ENCODE peak calls at places on chromosomes 5 and 9, in six cellular contexts. R is neural crest cell, L is NB4, A is fibroblast of lung, J is spleen, O is HCT116. K is an unnamed sample.

GRCh38 chr5:94705427-94705826 is 87.0 kb downstream of the SLF1 start:
- DNase-seq in J (no peak), A (peak; percentile 26), O (no peak), L (no peak), R (no peak), K (no peak)

GRCh38 chr5:7868427-7868772 is 431 bp downstream of the FASTKD3 start:
- DNase-seq in L (no peak), J (no peak), A (no peak), R (peak; percentile 12), O (no peak), K (no peak)

GRCh38 chr9:8703904-8704303 is 904.3 kb upstream of the DMAC1 start:
- DNase-seq in R (no peak), A (no peak), J (no peak), O (no peak), L (no peak), K (no peak)

GRCh38 chr9:38024036-38024681 is 44.9 kb downstream of the SHB start:
- DNase-seq in L (peak; percentile 86), J (no peak), R (no peak), O (no peak), A (peak; percentile 69), K (no peak)

GRCh38 chr9:127746959-127747569 is 12.0 kb upstream of the TOR2A start:
- DNase-seq in L (no peak), J (no peak), A (no peak), R (no peak), O (no peak), K (no peak)

GRCh38 chr9:91908746-91909145 is 41.3 kb downstream of the ROR2 start:
- DNase-seq in O (no peak), A (peak; percentile 80), R (no peak), J (no peak), L (peak; percentile 73), K (no peak)

GRCh38 chr9:104232781-104233341 is 138.8 kb downstream of the SMC2 start:
- DNase-seq in L (no peak), O (no peak), R (no peak), J (no peak), A (no peak), K (no peak)

GRCh38 chr9:89993678-89994630 is 389.1 kb downstream of the GADD45G start:
- DNase-seq in J (no peak), R (no peak), O (no peak), L (peak; percentile 90), A (no peak), K (no peak)

GRCh38 chr5:78597858-78598415 is 50.6 kb downstream of the LHFPL2 start:
- DNase-seq in L (no peak), J (no peak), O (no peak), R (no peak), A (peak; percentile 81), K (no peak)

GRCh38 chr9:106885451-106885850 is 22.5 kb downstream of the ZNF462 start:
- DNase-seq in A (peak; percentile 85), R (no peak), J (no peak), L (no peak), O (no peak), K (no peak)

GRCh38 chr9:112874006-112874405 is 16.7 kb downstream of the SLC46A2 start:
- DNase-seq in J (no peak), L (no peak), O (no peak), A (no peak), R (no peak), K (no peak)

GRCh38 chr5:157718529-157718928 is 12.7 kb upstream of the THG1L start:
- DNase-seq in J (no peak), L (peak; percentile 47), O (peak; percentile 19), A (peak; percentile 83), R (no peak), K (peak; percentile 49)

GRCh38 chr9:119365291-119366027 is 3.8 kb downstream of the BRINP1 start:
- DNase-seq in L (peak; percentile 44), O (no peak), A (no peak), R (peak; percentile 65), J (no peak), K (no peak)

GRCh38 chr9:108956098-108956533 is 21.9 kb downstream of the ABITRAM start:
- DNase-seq in L (no peak), A (no peak), J (no peak), O (no peak), R (no peak), K (no peak)

GRCh38 chr5:56314536-56314935 is 81.4 kb upstream of the ANKRD55 start:
- DNase-seq in O (no peak), J (no peak), A (peak; percentile 31), R (no peak), L (peak; percentile 25), K (no peak)

GRCh38 chr5:40277161-40277906 is 402.4 kb upstream of the PTGER4 start:
- DNase-seq in L (no peak), R (no peak), A (no peak), O (no peak), J (no peak), K (no peak)

GRCh38 chr9:109302606-109303005 is 18.3 kb downstream of the EPB41L4B start:
- DNase-seq in O (no peak), L (no peak), J (no peak), R (no peak), A (no peak), K (no peak)

GRCh38 chr9:38255599-38255998 is 136.9 kb upstream of the ALDH1B1 start:
- DNase-seq in O (no peak), L (no peak), J (no peak), R (no peak), A (no peak), K (no peak)

GRCh38 chr5:143154495-143155375 is 248.8 kb downstream of the NR3C1 start:
- DNase-seq in O (no peak), L (no peak), J (no peak), A (peak; percentile 53), R (no peak), K (no peak)

GRCh38 chr9:70466976-70467551 is 52.6 kb upstream of the KLF9 start:
- DNase-seq in R (no peak), O (no peak), J (no peak), L (no peak), A (peak; percentile 62), K (no peak)

DNA sequence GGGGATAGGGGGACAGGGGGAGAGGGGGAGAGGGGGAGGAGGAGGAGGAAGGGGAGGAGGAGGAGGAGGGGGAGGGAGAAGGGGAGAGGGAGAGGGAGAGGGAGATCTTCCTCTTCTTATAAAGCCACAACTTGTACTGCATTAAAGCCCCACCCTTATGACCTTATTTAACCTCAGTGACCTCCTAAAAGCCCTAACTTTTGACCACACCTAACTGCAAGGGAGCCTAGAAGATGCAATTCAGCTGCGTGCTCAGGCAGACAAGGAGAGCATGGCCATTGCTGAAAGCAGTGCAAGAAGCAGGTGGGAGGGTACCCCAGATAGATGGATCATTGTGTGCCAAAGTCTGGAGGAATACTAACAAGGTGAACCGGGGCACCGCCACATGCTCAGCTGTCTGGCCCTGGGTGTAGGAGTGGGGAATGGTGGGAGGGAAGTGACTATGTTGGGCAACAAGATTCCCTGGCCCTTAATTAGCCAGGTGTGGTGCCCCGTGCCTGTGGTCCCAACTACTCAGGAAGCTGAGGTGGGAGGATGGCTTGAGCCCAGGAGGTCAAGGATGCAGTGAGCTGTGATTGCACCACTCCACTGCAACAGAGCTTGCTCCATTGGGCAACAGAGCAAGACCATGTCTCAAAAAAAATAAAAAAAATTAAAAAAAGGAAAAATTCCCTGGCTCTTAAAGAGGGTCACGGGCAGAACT is 125.4 kb upstream of the BOD1 start:
- DNase-seq in J (no peak), A (no peak), O (no peak), R (no peak), L (peak; percentile 32), K (no peak)
- TF ChIP-seq CTCF in J (no peak), A (no peak), O (no peak), R (no peak), L (no peak), K (no peak)

DNA sequence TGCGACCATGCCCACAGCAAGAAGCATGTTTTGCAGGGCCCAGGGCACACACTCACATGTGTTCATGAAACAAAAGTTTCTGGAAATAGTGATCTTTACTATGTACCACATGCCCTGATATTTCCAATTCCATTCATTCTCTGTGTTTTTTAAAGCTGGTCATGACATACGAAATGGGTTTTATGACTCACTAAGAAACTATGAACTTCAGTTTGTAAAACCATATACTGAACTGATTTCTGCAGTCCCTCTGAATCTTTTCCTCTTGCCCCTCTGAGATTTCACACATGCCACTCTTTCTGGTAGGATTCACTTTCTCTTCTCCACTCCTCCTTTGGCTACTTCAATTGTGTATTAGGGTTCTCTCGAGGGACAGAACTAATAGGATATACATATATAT is 416.1 kb upstream of the TRPC7 start:
- DNase-seq in L (no peak), R (no peak), A (no peak), O (no peak), J (no peak), K (no peak)
- TF ChIP-seq CTCF in L (no peak), R (no peak), A (no peak), O (no peak), J (no peak), K (no peak)

DNA sequence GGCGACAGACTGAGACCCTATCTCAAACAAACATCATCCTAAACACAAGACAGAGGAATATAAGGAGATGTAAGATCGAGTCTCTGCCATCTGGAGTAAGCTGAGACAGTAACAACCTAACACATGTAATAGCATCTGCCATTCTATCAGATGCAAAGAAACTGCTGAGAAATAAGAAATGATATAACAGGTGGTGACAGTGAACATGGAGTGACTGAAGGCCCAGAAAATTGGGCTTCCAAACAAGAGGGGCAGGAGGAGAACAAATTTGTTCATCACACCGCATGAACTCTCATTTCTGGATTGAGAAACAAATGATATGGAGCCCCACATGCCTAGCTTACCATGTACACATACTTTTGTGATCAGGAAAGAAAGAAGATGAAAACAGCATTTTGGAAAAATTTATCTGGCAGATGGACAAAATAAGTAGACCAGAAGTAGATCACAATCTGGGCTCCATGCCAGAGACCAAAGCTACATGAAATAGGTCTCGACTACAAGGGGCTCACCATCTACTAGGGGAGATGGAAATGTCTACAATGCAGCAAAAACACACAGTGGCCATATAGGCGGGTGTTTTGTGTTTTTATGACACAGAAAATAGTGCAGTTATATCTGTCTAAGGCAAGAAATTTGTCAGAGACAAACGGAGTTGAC is 45.5 kb downstream of the ECPAS start:
- DNase-seq in J (no peak), R (no peak), O (no peak), A (peak; percentile 49), L (no peak), K (no peak)
- TF ChIP-seq CTCF in J (no peak), R (no peak), O (no peak), A (no peak), L (no peak), K (no peak)

DNA sequence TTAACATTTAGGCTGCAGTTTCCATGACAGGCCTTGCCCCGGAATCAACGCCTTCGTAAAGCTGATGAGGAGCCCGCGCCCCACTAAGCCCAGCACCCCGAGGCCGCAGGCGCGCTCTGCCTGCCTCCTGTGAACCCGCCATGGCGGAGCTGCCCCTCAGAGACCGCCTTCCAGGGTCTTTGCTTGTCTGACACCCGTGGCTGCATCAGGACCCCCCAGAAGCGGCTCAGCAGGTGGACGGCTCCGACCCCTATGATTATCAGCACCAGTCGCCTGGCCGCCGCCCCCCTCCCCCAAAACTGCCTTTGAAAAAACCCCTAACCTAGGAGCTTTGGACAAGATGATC is 507 bp upstream of the DPH7 start:
- DNase-seq in O (no peak), R (no peak), A (no peak), J (peak; percentile 83), L (no peak), K (no peak)
- TF ChIP-seq CTCF in O (no peak), R (no peak), A (no peak), J (no peak), L (no peak), K (no peak)